ENCODE peak calls at places on chromosomes 5 and 9, in seven cellular contexts. One of them, this sample, is unnamed.

GRCh38 chr9:14006586-14007198 is 307.2 kb downstream of the NFIB start:
- DNase-seq in activated T-helper 9 cell treated with anti-CD3 and anti-CD28 coated beads, Interleukin-2, amount 50 U/mL, for 16 hours: no peak
- DNase-seq in nucleus accumbens: no peak
- DNase-seq in NCI-H510A treated with DMSO at 0.1 percent for 48 hours: no peak
- DNase-seq in hypothalamus: no peak
- DNase-seq in epithelial cell of proximal tubule: no peak
- DNase-seq in activated CD8-positive, alpha-beta T cell treated with anti-CD3 and anti-CD28 coated beads for 36 hours: no peak
- DNase-seq in this sample: no peak

GRCh38 chr5:124963236-124963929 is 216.9 kb upstream of the ZNF608 start:
- DNase-seq in activated T-helper 9 cell treated with anti-CD3 and anti-CD28 coated beads, Interleukin-2, amount 50 U/mL, for 16 hours: no peak
- DNase-seq in nucleus accumbens: no peak
- DNase-seq in NCI-H510A treated with DMSO at 0.1 percent for 48 hours: no peak
- DNase-seq in hypothalamus: no peak
- DNase-seq in epithelial cell of proximal tubule: peak
- DNase-seq in activated CD8-positive, alpha-beta T cell treated with anti-CD3 and anti-CD28 coated beads for 36 hours: no peak
- DNase-seq in this sample: no peak

GRCh38 chr9:108041551-108041950 is 552.0 kb upstream of the KLF4 start:
- DNase-seq in activated T-helper 9 cell treated with anti-CD3 and anti-CD28 coated beads, Interleukin-2, amount 50 U/mL, for 16 hours: no peak
- DNase-seq in nucleus accumbens: no peak
- DNase-seq in NCI-H510A treated with DMSO at 0.1 percent for 48 hours: no peak
- DNase-seq in hypothalamus: no peak
- DNase-seq in epithelial cell of proximal tubule: peak
- DNase-seq in activated CD8-positive, alpha-beta T cell treated with anti-CD3 and anti-CD28 coated beads for 36 hours: no peak
- DNase-seq in this sample: no peak

GRCh38 chr9:137139468-137140150 is 655 bp downstream of the GRIN1 start:
- DNase-seq in activated T-helper 9 cell treated with anti-CD3 and anti-CD28 coated beads, Interleukin-2, amount 50 U/mL, for 16 hours: no peak
- DNase-seq in nucleus accumbens: no peak
- DNase-seq in NCI-H510A treated with DMSO at 0.1 percent for 48 hours: no peak
- DNase-seq in hypothalamus: no peak
- DNase-seq in epithelial cell of proximal tubule: no peak
- DNase-seq in activated CD8-positive, alpha-beta T cell treated with anti-CD3 and anti-CD28 coated beads for 36 hours: no peak
- DNase-seq in this sample: no peak

GRCh38 chr5:978693-979092 is 29.9 kb upstream of the NKD2 start:
- DNase-seq in activated T-helper 9 cell treated with anti-CD3 and anti-CD28 coated beads, Interleukin-2, amount 50 U/mL, for 16 hours: no peak
- DNase-seq in nucleus accumbens: no peak
- DNase-seq in NCI-H510A treated with DMSO at 0.1 percent for 48 hours: no peak
- DNase-seq in hypothalamus: no peak
- DNase-seq in epithelial cell of proximal tubule: no peak
- DNase-seq in activated CD8-positive, alpha-beta T cell treated with anti-CD3 and anti-CD28 coated beads for 36 hours: no peak
- DNase-seq in this sample: no peak

GRCh38 chr9:14522627-14523379 is 170.4 kb downstream of the ZDHHC21 start:
- DNase-seq in activated T-helper 9 cell treated with anti-CD3 and anti-CD28 coated beads, Interleukin-2, amount 50 U/mL, for 16 hours: no peak
- DNase-seq in nucleus accumbens: no peak
- DNase-seq in NCI-H510A treated with DMSO at 0.1 percent for 48 hours: no peak
- DNase-seq in hypothalamus: no peak
- DNase-seq in epithelial cell of proximal tubule: no peak
- DNase-seq in activated CD8-positive, alpha-beta T cell treated with anti-CD3 and anti-CD28 coated beads for 36 hours: no peak
- DNase-seq in this sample: no peak

GRCh38 chr5:140868721-140869554 is at the start of gene PCDHA11:
- DNase-seq in activated T-helper 9 cell treated with anti-CD3 and anti-CD28 coated beads, Interleukin-2, amount 50 U/mL, for 16 hours: no peak
- DNase-seq in nucleus accumbens: no peak
- DNase-seq in NCI-H510A treated with DMSO at 0.1 percent for 48 hours: no peak
- DNase-seq in hypothalamus: no peak
- DNase-seq in epithelial cell of proximal tubule: no peak
- DNase-seq in activated CD8-positive, alpha-beta T cell treated with anti-CD3 and anti-CD28 coated beads for 36 hours: no peak
- DNase-seq in this sample: no peak

GRCh38 chr9:95494416-95495371 is 22.1 kb downstream of the PTCH1 start:
- DNase-seq in activated T-helper 9 cell treated with anti-CD3 and anti-CD28 coated beads, Interleukin-2, amount 50 U/mL, for 16 hours: peak
- DNase-seq in nucleus accumbens: peak
- DNase-seq in NCI-H510A treated with DMSO at 0.1 percent for 48 hours: peak
- DNase-seq in hypothalamus: no peak
- DNase-seq in epithelial cell of proximal tubule: no peak
- DNase-seq in activated CD8-positive, alpha-beta T cell treated with anti-CD3 and anti-CD28 coated beads for 36 hours: peak
- DNase-seq in this sample: no peak

GRCh38 chr9:95455714-95456113 is 61.1 kb downstream of the PTCH1 start:
- DNase-seq in activated T-helper 9 cell treated with anti-CD3 and anti-CD28 coated beads, Interleukin-2, amount 50 U/mL, for 16 hours: no peak
- DNase-seq in nucleus accumbens: no peak
- DNase-seq in NCI-H510A treated with DMSO at 0.1 percent for 48 hours: no peak
- DNase-seq in hypothalamus: no peak
- DNase-seq in epithelial cell of proximal tubule: no peak
- DNase-seq in activated CD8-positive, alpha-beta T cell treated with anti-CD3 and anti-CD28 coated beads for 36 hours: no peak
- DNase-seq in this sample: no peak

GRCh38 chr9:120642129-120642528 is 62.2 kb upstream of the CDK5RAP2 start:
- DNase-seq in activated T-helper 9 cell treated with anti-CD3 and anti-CD28 coated beads, Interleukin-2, amount 50 U/mL, for 16 hours: no peak
- DNase-seq in nucleus accumbens: no peak
- DNase-seq in NCI-H510A treated with DMSO at 0.1 percent for 48 hours: no peak
- DNase-seq in hypothalamus: no peak
- DNase-seq in epithelial cell of proximal tubule: no peak
- DNase-seq in activated CD8-positive, alpha-beta T cell treated with anti-CD3 and anti-CD28 coated beads for 36 hours: no peak
- DNase-seq in this sample: no peak

GRCh38 chr9:107283621-107284616 is 840 bp downstream of the RAD23B start:
- DNase-seq in activated T-helper 9 cell treated with anti-CD3 and anti-CD28 coated beads, Interleukin-2, amount 50 U/mL, for 16 hours: peak
- DNase-seq in nucleus accumbens: peak
- DNase-seq in NCI-H510A treated with DMSO at 0.1 percent for 48 hours: peak
- DNase-seq in hypothalamus: no peak
- DNase-seq in epithelial cell of proximal tubule: no peak
- DNase-seq in activated CD8-positive, alpha-beta T cell treated with anti-CD3 and anti-CD28 coated beads for 36 hours: peak
- DNase-seq in this sample: peak

GRCh38 chr5:56941981-56942380 is 9.9 kb downstream of the MIER3 start:
- DNase-seq in activated T-helper 9 cell treated with anti-CD3 and anti-CD28 coated beads, Interleukin-2, amount 50 U/mL, for 16 hours: no peak
- DNase-seq in nucleus accumbens: no peak
- DNase-seq in NCI-H510A treated with DMSO at 0.1 percent for 48 hours: no peak
- DNase-seq in hypothalamus: no peak
- DNase-seq in epithelial cell of proximal tubule: no peak
- DNase-seq in activated CD8-positive, alpha-beta T cell treated with anti-CD3 and anti-CD28 coated beads for 36 hours: no peak
- DNase-seq in this sample: no peak

GRCh38 chr5:75566710-75567309 is 44.4 kb upstream of the ANKDD1B start:
- DNase-seq in activated T-helper 9 cell treated with anti-CD3 and anti-CD28 coated beads, Interleukin-2, amount 50 U/mL, for 16 hours: peak
- DNase-seq in nucleus accumbens: no peak
- DNase-seq in NCI-H510A treated with DMSO at 0.1 percent for 48 hours: no peak
- DNase-seq in hypothalamus: no peak
- DNase-seq in epithelial cell of proximal tubule: peak
- DNase-seq in activated CD8-positive, alpha-beta T cell treated with anti-CD3 and anti-CD28 coated beads for 36 hours: peak
- DNase-seq in this sample: no peak

GRCh38 chr5:5688194-5688924 is 265.9 kb downstream of the ICE1 start:
- DNase-seq in activated T-helper 9 cell treated with anti-CD3 and anti-CD28 coated beads, Interleukin-2, amount 50 U/mL, for 16 hours: no peak
- DNase-seq in nucleus accumbens: no peak
- DNase-seq in NCI-H510A treated with DMSO at 0.1 percent for 48 hours: no peak
- DNase-seq in hypothalamus: no peak
- DNase-seq in epithelial cell of proximal tubule: no peak
- DNase-seq in activated CD8-positive, alpha-beta T cell treated with anti-CD3 and anti-CD28 coated beads for 36 hours: no peak
- DNase-seq in this sample: no peak

GRCh38 chr9:69931340-69931739 is 110.7 kb downstream of the CFAP95 start:
- DNase-seq in activated T-helper 9 cell treated with anti-CD3 and anti-CD28 coated beads, Interleukin-2, amount 50 U/mL, for 16 hours: no peak
- DNase-seq in nucleus accumbens: no peak
- DNase-seq in NCI-H510A treated with DMSO at 0.1 percent for 48 hours: peak
- DNase-seq in hypothalamus: no peak
- DNase-seq in epithelial cell of proximal tubule: no peak
- DNase-seq in activated CD8-positive, alpha-beta T cell treated with anti-CD3 and anti-CD28 coated beads for 36 hours: no peak
- DNase-seq in this sample: no peak

GRCh38 chr5:134465856-134466240 is 54.2 kb upstream of the CDKN2AIPNL start:
- DNase-seq in activated T-helper 9 cell treated with anti-CD3 and anti-CD28 coated beads, Interleukin-2, amount 50 U/mL, for 16 hours: peak
- DNase-seq in nucleus accumbens: peak
- DNase-seq in NCI-H510A treated with DMSO at 0.1 percent for 48 hours: no peak
- DNase-seq in hypothalamus: peak
- DNase-seq in epithelial cell of proximal tubule: no peak
- DNase-seq in activated CD8-positive, alpha-beta T cell treated with anti-CD3 and anti-CD28 coated beads for 36 hours: peak
- DNase-seq in this sample: peak

GRCh38 chr5:136246122-136246521 is 53.2 kb upstream of the SMIM32 start:
- DNase-seq in activated T-helper 9 cell treated with anti-CD3 and anti-CD28 coated beads, Interleukin-2, amount 50 U/mL, for 16 hours: no peak
- DNase-seq in nucleus accumbens: no peak
- DNase-seq in NCI-H510A treated with DMSO at 0.1 percent for 48 hours: no peak
- DNase-seq in hypothalamus: no peak
- DNase-seq in epithelial cell of proximal tubule: peak
- DNase-seq in activated CD8-positive, alpha-beta T cell treated with anti-CD3 and anti-CD28 coated beads for 36 hours: no peak
- DNase-seq in this sample: no peak

GRCh38 chr9:75046725-75047345 is 18.7 kb upstream of the CARNMT1 start:
- DNase-seq in activated T-helper 9 cell treated with anti-CD3 and anti-CD28 coated beads, Interleukin-2, amount 50 U/mL, for 16 hours: no peak
- DNase-seq in nucleus accumbens: no peak
- DNase-seq in NCI-H510A treated with DMSO at 0.1 percent for 48 hours: no peak
- DNase-seq in hypothalamus: no peak
- DNase-seq in epithelial cell of proximal tubule: no peak
- DNase-seq in activated CD8-positive, alpha-beta T cell treated with anti-CD3 and anti-CD28 coated beads for 36 hours: no peak
- DNase-seq in this sample: no peak

GRCh38 chr5:78597068-78597857 is 51.3 kb downstream of the LHFPL2 start:
- DNase-seq in activated T-helper 9 cell treated with anti-CD3 and anti-CD28 coated beads, Interleukin-2, amount 50 U/mL, for 16 hours: no peak
- DNase-seq in nucleus accumbens: no peak
- DNase-seq in NCI-H510A treated with DMSO at 0.1 percent for 48 hours: no peak
- DNase-seq in hypothalamus: no peak
- DNase-seq in epithelial cell of proximal tubule: no peak
- DNase-seq in activated CD8-positive, alpha-beta T cell treated with anti-CD3 and anti-CD28 coated beads for 36 hours: no peak
- DNase-seq in this sample: no peak